ENCODE peak calls at places on chromosomes 2 and 18, in eight cellular contexts. One of them, this sample, is unnamed.

GRCh38 chr2:71556811-71557210 is 103.5 kb downstream of the DYSF start:
- DNase-seq in fibroblast of pulmonary artery: no peak
- DNase-seq in astrocyte of the spinal cord: no peak
- DNase-seq in kidney: peak
- DNase-seq in vagina: no peak
- DNase-seq in naive thymus-derived CD4-positive, alpha-beta T cell: no peak
- DNase-seq in GM23338: no peak
- DNase-seq in H1: no peak
- DNase-seq in this sample: no peak

GRCh38 chr2:2797797-2798196 is 466.7 kb upstream of the MYT1L start:
- DNase-seq in fibroblast of pulmonary artery: no peak
- DNase-seq in astrocyte of the spinal cord: no peak
- DNase-seq in kidney: no peak
- DNase-seq in vagina: no peak
- DNase-seq in naive thymus-derived CD4-positive, alpha-beta T cell: no peak
- DNase-seq in GM23338: no peak
- DNase-seq in H1: no peak
- DNase-seq in this sample: no peak

GRCh38 chr2:212712466-212712865 is 173.9 kb upstream of the ERBB4 start:
- DNase-seq in fibroblast of pulmonary artery: no peak
- DNase-seq in astrocyte of the spinal cord: no peak
- DNase-seq in kidney: no peak
- DNase-seq in vagina: no peak
- DNase-seq in naive thymus-derived CD4-positive, alpha-beta T cell: no peak
- DNase-seq in GM23338: no peak
- DNase-seq in H1: no peak
- DNase-seq in this sample: no peak

GRCh38 chr2:36356990-36357505 is 1.5 kb downstream of the CRIM1 start:
- DNase-seq in fibroblast of pulmonary artery: no peak
- DNase-seq in astrocyte of the spinal cord: no peak
- DNase-seq in kidney: no peak
- DNase-seq in vagina: no peak
- DNase-seq in naive thymus-derived CD4-positive, alpha-beta T cell: peak
- DNase-seq in GM23338: no peak
- DNase-seq in H1: no peak
- DNase-seq in this sample: no peak

GRCh38 chr2:47070155-47070919 is 84.8 kb downstream of the STPG4 start:
- DNase-seq in fibroblast of pulmonary artery: no peak
- DNase-seq in astrocyte of the spinal cord: no peak
- DNase-seq in kidney: peak
- DNase-seq in vagina: no peak
- DNase-seq in naive thymus-derived CD4-positive, alpha-beta T cell: no peak
- DNase-seq in GM23338: no peak
- DNase-seq in H1: no peak
- DNase-seq in this sample: no peak

GRCh38 chr18:73189718-73190117 is 321.9 kb upstream of the NETO1 start:
- DNase-seq in fibroblast of pulmonary artery: no peak
- DNase-seq in astrocyte of the spinal cord: no peak
- DNase-seq in kidney: no peak
- DNase-seq in vagina: no peak
- DNase-seq in naive thymus-derived CD4-positive, alpha-beta T cell: no peak
- DNase-seq in GM23338: no peak
- DNase-seq in H1: no peak
- DNase-seq in this sample: no peak

GRCh38 chr2:55936351-55936750 is 12.8 kb upstream of the EFEMP1 start:
- DNase-seq in fibroblast of pulmonary artery: no peak
- DNase-seq in astrocyte of the spinal cord: no peak
- DNase-seq in kidney: no peak
- DNase-seq in vagina: no peak
- DNase-seq in naive thymus-derived CD4-positive, alpha-beta T cell: no peak
- DNase-seq in GM23338: no peak
- DNase-seq in H1: no peak
- DNase-seq in this sample: no peak

GRCh38 chr18:49178736-49179135 is 228.0 kb upstream of the SMAD7 start:
- DNase-seq in fibroblast of pulmonary artery: peak
- DNase-seq in astrocyte of the spinal cord: peak
- DNase-seq in kidney: no peak
- DNase-seq in vagina: no peak
- DNase-seq in naive thymus-derived CD4-positive, alpha-beta T cell: no peak
- DNase-seq in GM23338: peak
- DNase-seq in H1: no peak
- DNase-seq in this sample: peak

GRCh38 chr2:100967716-100968115 is 34.4 kb upstream of the RPL31 start:
- DNase-seq in fibroblast of pulmonary artery: no peak
- DNase-seq in astrocyte of the spinal cord: no peak
- DNase-seq in kidney: peak
- DNase-seq in vagina: no peak
- DNase-seq in naive thymus-derived CD4-positive, alpha-beta T cell: no peak
- DNase-seq in GM23338: no peak
- DNase-seq in H1: no peak
- DNase-seq in this sample: no peak

GRCh38 chr2:132420776-132421175 is 4.2 kb downstream of the GPR39 start:
- DNase-seq in fibroblast of pulmonary artery: no peak
- DNase-seq in astrocyte of the spinal cord: no peak
- DNase-seq in kidney: no peak
- DNase-seq in vagina: no peak
- DNase-seq in naive thymus-derived CD4-positive, alpha-beta T cell: no peak
- DNase-seq in GM23338: no peak
- DNase-seq in H1: no peak
- DNase-seq in this sample: no peak

GRCh38 chr2:132424526-132425121 is 8.0 kb downstream of the GPR39 start:
- DNase-seq in fibroblast of pulmonary artery: peak
- DNase-seq in astrocyte of the spinal cord: peak
- DNase-seq in kidney: no peak
- DNase-seq in vagina: no peak
- DNase-seq in naive thymus-derived CD4-positive, alpha-beta T cell: no peak
- DNase-seq in GM23338: no peak
- DNase-seq in H1: no peak
- DNase-seq in this sample: no peak

GRCh38 chr2:132416996-132417395 is 391 bp downstream of the GPR39 start:
- DNase-seq in fibroblast of pulmonary artery: no peak
- DNase-seq in astrocyte of the spinal cord: no peak
- DNase-seq in kidney: no peak
- DNase-seq in vagina: no peak
- DNase-seq in naive thymus-derived CD4-positive, alpha-beta T cell: no peak
- DNase-seq in GM23338: no peak
- DNase-seq in H1: no peak
- DNase-seq in this sample: no peak

GRCh38 chr2:132417430-132418035 is 928 bp downstream of the GPR39 start:
- DNase-seq in fibroblast of pulmonary artery: no peak
- DNase-seq in astrocyte of the spinal cord: no peak
- DNase-seq in kidney: peak
- DNase-seq in vagina: peak
- DNase-seq in naive thymus-derived CD4-positive, alpha-beta T cell: no peak
- DNase-seq in GM23338: no peak
- DNase-seq in H1: no peak
- DNase-seq in this sample: no peak

GRCh38 chr2:132421198-132421780 is 4.7 kb downstream of the GPR39 start:
- DNase-seq in fibroblast of pulmonary artery: no peak
- DNase-seq in astrocyte of the spinal cord: no peak
- DNase-seq in kidney: no peak
- DNase-seq in vagina: no peak
- DNase-seq in naive thymus-derived CD4-positive, alpha-beta T cell: no peak
- DNase-seq in GM23338: no peak
- DNase-seq in H1: no peak
- DNase-seq in this sample: no peak
- H3K4me3 ChIP-seq in fibroblast of pulmonary artery: no peak
- H3K4me3 ChIP-seq in astrocyte of the spinal cord: no peak
- H3K4me3 ChIP-seq in kidney: no peak
- H3K4me3 ChIP-seq in vagina: no peak
- H3K4me3 ChIP-seq in naive thymus-derived CD4-positive, alpha-beta T cell: no peak
- H3K4me3 ChIP-seq in GM23338: no peak
- H3K4me3 ChIP-seq in H1: no peak
- H3K4me3 ChIP-seq in this sample: no peak

GRCh38 chr2:127125821-127126220 is 18.9 kb upstream of the BIN1 start:
- DNase-seq in fibroblast of pulmonary artery: no peak
- DNase-seq in astrocyte of the spinal cord: no peak
- DNase-seq in kidney: no peak
- DNase-seq in vagina: no peak
- DNase-seq in naive thymus-derived CD4-positive, alpha-beta T cell: no peak
- DNase-seq in GM23338: no peak
- DNase-seq in H1: no peak
- DNase-seq in this sample: no peak

GRCh38 chr2:127130421-127130820 is 23.5 kb upstream of the BIN1 start:
- DNase-seq in fibroblast of pulmonary artery: no peak
- DNase-seq in astrocyte of the spinal cord: no peak
- DNase-seq in kidney: no peak
- DNase-seq in vagina: no peak
- DNase-seq in naive thymus-derived CD4-positive, alpha-beta T cell: no peak
- DNase-seq in GM23338: no peak
- DNase-seq in H1: no peak
- DNase-seq in this sample: no peak

GRCh38 chr2:127124426-127124825 is 17.5 kb upstream of the BIN1 start:
- DNase-seq in fibroblast of pulmonary artery: no peak
- DNase-seq in astrocyte of the spinal cord: no peak
- DNase-seq in kidney: peak
- DNase-seq in vagina: no peak
- DNase-seq in naive thymus-derived CD4-positive, alpha-beta T cell: no peak
- DNase-seq in GM23338: no peak
- DNase-seq in H1: no peak
- DNase-seq in this sample: no peak

GRCh38 chr2:127133793-127134192 is 26.8 kb upstream of the BIN1 start:
- DNase-seq in fibroblast of pulmonary artery: no peak
- DNase-seq in astrocyte of the spinal cord: no peak
- DNase-seq in kidney: no peak
- DNase-seq in vagina: no peak
- DNase-seq in naive thymus-derived CD4-positive, alpha-beta T cell: no peak
- DNase-seq in GM23338: no peak
- DNase-seq in H1: no peak
- DNase-seq in this sample: no peak

DNA sequence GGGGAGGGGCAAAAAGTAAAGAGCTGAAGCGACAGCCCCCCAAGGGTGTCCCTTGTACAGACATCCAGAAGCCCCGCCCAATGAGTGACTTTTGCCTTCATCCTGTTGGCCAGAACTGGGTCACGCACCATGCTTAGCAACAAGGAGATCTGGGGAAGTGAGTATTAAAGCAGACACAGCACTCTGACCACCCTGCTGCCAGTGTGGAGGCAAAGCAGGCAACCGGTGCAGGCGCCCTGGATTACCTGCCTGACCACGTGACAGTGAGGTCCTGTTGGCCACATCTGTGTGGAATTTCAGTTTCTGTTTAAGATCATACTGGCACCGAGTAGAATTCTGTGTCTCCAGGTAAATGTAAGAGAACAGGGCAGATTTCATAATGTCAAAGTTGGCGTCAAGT is 21.6 kb upstream of the BIN1 start:
- DNase-seq in fibroblast of pulmonary artery: no peak
- DNase-seq in astrocyte of the spinal cord: no peak
- DNase-seq in kidney: peak
- DNase-seq in vagina: no peak
- DNase-seq in naive thymus-derived CD4-positive, alpha-beta T cell: no peak
- DNase-seq in GM23338: peak
- DNase-seq in H1: no peak
- DNase-seq in this sample: no peak
- H3K4me3 ChIP-seq in fibroblast of pulmonary artery: no peak
- H3K4me3 ChIP-seq in astrocyte of the spinal cord: no peak
- H3K4me3 ChIP-seq in kidney: peak
- H3K4me3 ChIP-seq in vagina: no peak
- H3K4me3 ChIP-seq in naive thymus-derived CD4-positive, alpha-beta T cell: no peak
- H3K4me3 ChIP-seq in GM23338: peak
- H3K4me3 ChIP-seq in H1: no peak
- H3K4me3 ChIP-seq in this sample: no peak

GRCh38 chr18:75265872-75266271 is 55.3 kb downstream of the TSHZ1 start:
- DNase-seq in fibroblast of pulmonary artery: no peak
- DNase-seq in astrocyte of the spinal cord: no peak
- DNase-seq in kidney: no peak
- DNase-seq in vagina: no peak
- DNase-seq in naive thymus-derived CD4-positive, alpha-beta T cell: no peak
- DNase-seq in GM23338: no peak
- DNase-seq in H1: no peak
- DNase-seq in this sample: no peak

GRCh38 chr18:75261430-75262223 is 51.0 kb downstream of the TSHZ1 start:
- DNase-seq in fibroblast of pulmonary artery: no peak
- DNase-seq in astrocyte of the spinal cord: no peak
- DNase-seq in kidney: no peak
- DNase-seq in vagina: no peak
- DNase-seq in naive thymus-derived CD4-positive, alpha-beta T cell: no peak
- DNase-seq in GM23338: no peak
- DNase-seq in H1: no peak
- DNase-seq in this sample: no peak

GRCh38 chr18:75267643-75268184 is 57.1 kb downstream of the TSHZ1 start:
- DNase-seq in fibroblast of pulmonary artery: no peak
- DNase-seq in astrocyte of the spinal cord: no peak
- DNase-seq in kidney: no peak
- DNase-seq in vagina: no peak
- DNase-seq in naive thymus-derived CD4-positive, alpha-beta T cell: no peak
- DNase-seq in GM23338: no peak
- DNase-seq in H1: no peak
- DNase-seq in this sample: no peak

GRCh38 chr18:75265255-75265654 is 54.7 kb downstream of the TSHZ1 start:
- DNase-seq in fibroblast of pulmonary artery: no peak
- DNase-seq in astrocyte of the spinal cord: no peak
- DNase-seq in kidney: no peak
- DNase-seq in vagina: no peak
- DNase-seq in naive thymus-derived CD4-positive, alpha-beta T cell: no peak
- DNase-seq in GM23338: no peak
- DNase-seq in H1: no peak
- DNase-seq in this sample: no peak

DNA sequence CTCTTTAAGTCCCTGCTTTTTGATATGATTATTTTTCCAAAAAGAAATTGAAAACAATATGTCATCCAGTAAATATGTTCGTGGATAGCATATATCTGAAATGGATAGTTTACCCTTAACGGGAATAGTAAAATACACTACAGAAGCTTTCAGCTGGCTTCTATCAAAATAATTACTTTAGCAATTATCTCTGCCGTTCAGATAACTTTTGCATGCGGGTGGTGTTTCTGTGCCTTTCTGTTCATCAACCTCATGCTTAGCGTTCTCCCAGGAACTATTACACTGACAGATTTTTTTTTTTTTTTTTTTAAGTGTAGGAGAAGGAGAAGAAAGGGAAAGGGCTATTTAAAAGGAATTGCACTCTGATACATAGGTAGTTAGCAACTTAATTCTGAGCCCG is 53.6 kb downstream of the TSHZ1 start:
- DNase-seq in fibroblast of pulmonary artery: no peak
- DNase-seq in astrocyte of the spinal cord: no peak
- DNase-seq in kidney: no peak
- DNase-seq in vagina: no peak
- DNase-seq in naive thymus-derived CD4-positive, alpha-beta T cell: no peak
- DNase-seq in GM23338: no peak
- DNase-seq in H1: no peak
- DNase-seq in this sample: no peak
- H3K4me3 ChIP-seq in fibroblast of pulmonary artery: no peak
- H3K4me3 ChIP-seq in astrocyte of the spinal cord: no peak
- H3K4me3 ChIP-seq in kidney: no peak
- H3K4me3 ChIP-seq in vagina: no peak
- H3K4me3 ChIP-seq in naive thymus-derived CD4-positive, alpha-beta T cell: no peak
- H3K4me3 ChIP-seq in GM23338: no peak
- H3K4me3 ChIP-seq in H1: no peak
- H3K4me3 ChIP-seq in this sample: no peak

DNA sequence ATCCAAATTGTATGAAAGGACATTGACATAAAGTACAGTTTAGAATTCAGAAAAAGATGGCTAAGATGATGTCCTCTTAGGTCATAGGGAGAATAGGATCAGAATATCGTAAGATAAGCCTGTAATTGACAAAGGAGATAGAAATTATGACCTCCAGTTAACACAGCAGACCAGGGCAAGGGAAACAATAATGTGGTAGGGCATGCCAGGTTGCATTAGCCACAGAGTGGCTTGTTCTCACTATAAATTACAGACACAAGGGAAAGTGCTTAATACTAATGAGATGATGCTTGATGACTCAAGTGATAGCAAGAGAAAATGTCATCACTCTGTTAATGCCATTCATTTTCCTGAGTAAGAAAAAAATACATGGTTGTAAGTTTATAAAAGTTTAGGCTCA is 48.9 kb upstream of the LRP1B start:
- DNase-seq in fibroblast of pulmonary artery: no peak
- DNase-seq in astrocyte of the spinal cord: no peak
- DNase-seq in kidney: no peak
- DNase-seq in vagina: no peak
- DNase-seq in naive thymus-derived CD4-positive, alpha-beta T cell: no peak
- DNase-seq in GM23338: no peak
- DNase-seq in H1: no peak
- DNase-seq in this sample: no peak
- H3K4me3 ChIP-seq in fibroblast of pulmonary artery: no peak
- H3K4me3 ChIP-seq in astrocyte of the spinal cord: no peak
- H3K4me3 ChIP-seq in kidney: no peak
- H3K4me3 ChIP-seq in vagina: no peak
- H3K4me3 ChIP-seq in naive thymus-derived CD4-positive, alpha-beta T cell: no peak
- H3K4me3 ChIP-seq in GM23338: no peak
- H3K4me3 ChIP-seq in H1: no peak
- H3K4me3 ChIP-seq in this sample: no peak